ENCODE peak calls at places on chromosomes 6 and 20, in six cellular contexts. I is ascending aorta; P is heart left ventricle; N is IMR-90; Z is effector memory CD4-positive, alpha-beta T cell; W is GM23248. G is an unnamed sample.

GRCh38 chr6:11971154-11971553 is 41.0 kb upstream of the HIVEP1 start:
- DNase-seq in Z (no peak), P (no peak), N (peak; percentile 94), I (no peak), W (peak; percentile 88), G (no peak)

GRCh38 chr6:3297909-3298308 is 39.2 kb downstream of the PSMG4 start:
- DNase-seq in Z (no peak), P (no peak), N (no peak), I (no peak), W (no peak), G (no peak)

GRCh38 chr6:26172496-26172958 is 85.3 kb downstream of the HFE start:
- DNase-seq in Z (peak; percentile 25), W (peak; percentile 68), P (no peak), I (no peak), N (peak; percentile 46), G (peak; percentile 64)

GRCh38 chr20:50519036-50519780 is 9.0 kb downstream of the PTPN1 start:
- DNase-seq in P (no peak), N (no peak), W (no peak), Z (no peak), I (no peak), G (no peak)

GRCh38 chr6:29917843-29918242 is 24.5 kb upstream of the HLA-A start:
- DNase-seq in Z (no peak), W (no peak), P (no peak), N (no peak), I (no peak), G (no peak)

GRCh38 chr6:1062786-1063545 is 248.9 kb upstream of the FOXQ1 start:
- DNase-seq in P (no peak), I (no peak), Z (no peak), W (peak; percentile 9), N (peak; percentile 30), G (no peak)

GRCh38 chr6:84546427-84546914 is 217.9 kb downstream of the TBX18 start:
- DNase-seq in N (no peak), I (no peak), Z (no peak), P (no peak), W (peak; percentile 80), G (no peak)

GRCh38 chr6:72624557-72625160 is 2.8 kb downstream of the KCNQ5 start:
- DNase-seq in N (peak; percentile 27), W (peak; percentile 63), Z (no peak), I (no peak), P (no peak), G (no peak)

GRCh38 chr6:5617179-5617578 is 355.9 kb downstream of the FARS2 start:
- DNase-seq in W (no peak), P (no peak), N (no peak), I (no peak), Z (no peak), G (no peak)

GRCh38 chr20:1322511-1323245 is 6.3 kb downstream of the SDCBP2 start:
- DNase-seq in I (peak; percentile 81), Z (no peak), P (peak; percentile 62), W (peak; percentile 98), N (peak; percentile 99), G (no peak)

GRCh38 chr20:10476319-10476724 is 41.2 kb downstream of the SLX4IP start:
- DNase-seq in P (no peak), Z (no peak), W (peak; percentile 60), N (peak; percentile 51), I (no peak), G (no peak)

GRCh38 chr6:87522686-87523085 is 49.9 kb downstream of the SLC35A1 start:
- DNase-seq in Z (no peak), W (no peak), I (no peak), P (no peak), N (peak; percentile 73), G (no peak)

GRCh38 chr20:43955244-43956191 is 40.9 kb downstream of the TOX2 start:
- DNase-seq in W (peak; percentile 97), I (no peak), Z (peak; percentile 11), P (no peak), N (peak; percentile 92), G (peak; percentile 8)

GRCh38 chr6:157535354-157536217 is 154.6 kb downstream of the ZDHHC14 start:
- DNase-seq in I (no peak), P (no peak), W (peak; percentile 77), N (peak; percentile 80), Z (no peak), G (no peak)

GRCh38 chr6:141309295-141309694 is 823.4 kb upstream of the GJE1 start:
- DNase-seq in I (no peak), Z (no peak), N (no peak), W (no peak), P (no peak), G (no peak)

GRCh38 chr6:105474234-105474633 is 71.4 kb upstream of the PREP start:
- DNase-seq in Z (no peak), N (no peak), W (peak; percentile 15), P (no peak), I (no peak), G (no peak)

GRCh38 chr6:79077680-79078056 is 386 bp downstream of the PHIP start:
- DNase-seq in P (no peak), Z (peak; percentile 50), I (no peak), N (no peak), W (peak; percentile 64), G (no peak)

GRCh38 chr6:189676-190075 is 102.6 kb upstream of the DUSP22 start:
- DNase-seq in P (no peak), I (no peak), W (no peak), Z (no peak), N (no peak), G (no peak)

GRCh38 chr6:156557269-156557885 is 219.8 kb upstream of the ARID1B start:
- DNase-seq in I (no peak), Z (no peak), P (peak; percentile 30), W (peak; percentile 44), N (peak; percentile 28), G (no peak)

GRCh38 chr6:82840571-82840970 is 225.1 kb downstream of the UBE3D start:
- DNase-seq in Z (no peak), I (no peak), W (no peak), P (no peak), N (peak; percentile 2), G (no peak)

GRCh38 chr6:33277663-33278391 is 904 bp downstream of the B3GALT4 start:
- DNase-seq in P (no peak), W (peak; percentile 19), I (no peak), N (no peak), Z (no peak), G (peak; percentile 34)

GRCh38 chr6:136387316-136387715 is 97.7 kb upstream of the BCLAF1 start:
- DNase-seq in P (no peak), I (no peak), Z (no peak), N (no peak), W (no peak), G (no peak)
- H3K36me3 ChIP-seq in P (no peaks in the 10 kb centered on the region), I (no peaks in the 10 kb centered on the region), Z (no peaks in the 10 kb centered on the region), N (no peaks in the 10 kb centered on the region), W (no peaks in the 10 kb centered on the region), G (no peaks in the 10 kb centered on the region)

GRCh38 chr6:151044465-151045441 is 179.3 kb downstream of the MTHFD1L start:
- DNase-seq in W (no peak), N (peak; percentile 93), Z (no peak), P (peak; percentile 67), I (peak; percentile 86), G (no peak)

GRCh38 chr6:151041686-151042085 is 176.2 kb downstream of the MTHFD1L start:
- DNase-seq in N (no peak), W (no peak), I (no peak), P (no peak), Z (no peak), G (no peak)

GRCh38 chr6:151038616-151039015 is 173.1 kb downstream of the MTHFD1L start:
- DNase-seq in I (peak; percentile 57), P (no peak), W (no peak), N (no peak), Z (no peak), G (no peak)

DNA sequence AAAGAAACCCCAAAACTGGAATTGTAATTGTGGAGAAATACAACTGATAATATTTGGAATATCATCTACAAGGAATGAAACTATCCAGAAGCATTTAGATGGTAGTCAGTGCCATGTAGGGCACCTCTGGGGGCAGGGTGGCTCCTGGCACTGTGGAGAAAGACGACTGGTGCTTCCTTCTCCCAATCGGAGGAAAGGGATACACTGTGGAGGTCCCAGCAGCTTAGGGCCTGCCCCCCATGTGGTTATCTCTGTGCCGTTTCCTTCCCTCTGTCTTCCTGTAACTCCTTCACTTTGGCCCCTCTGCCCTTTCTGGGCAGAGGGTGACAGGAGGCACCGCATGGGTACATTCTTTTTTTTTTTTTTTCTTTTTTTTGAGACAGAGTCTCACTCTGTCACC is 178.4 kb downstream of the MTHFD1L start:
- DNase-seq in P (no peak), I (peak; percentile 55), Z (no peak), N (no peak), W (no peak), G (no peak)
- H3K27ac ChIP-seq in P (peak overlapping the region; percentile 65), I (peak overlapping the region; percentile 83), Z (no peak overlapping the region), N (peak overlapping the region; percentile 74), W (no peak overlapping the region), G (no peak overlapping the region)

GRCh38 chr6:151240036-151240685 is 394 bp downstream of the AKAP12 start:
- DNase-seq in W (peak; percentile 79), Z (no peak), P (peak; percentile 82), N (peak; percentile 64), I (peak; percentile 90), G (no peak)

GRCh38 chr6:151239603-151240035 is at the start of gene AKAP12:
- DNase-seq in W (peak; percentile 54), Z (no peak), I (peak; percentile 83), P (peak; percentile 23), N (peak; percentile 45), G (no peak)

GRCh38 chr6:151242420-151242841 is 2.7 kb downstream of the AKAP12 start:
- DNase-seq in N (no peak), W (no peak), I (no peak), P (no peak), Z (no peak), G (no peak)

GRCh38 chr6:151240861-151241642 is 1.3 kb downstream of the AKAP12 start:
- DNase-seq in P (peak; percentile 16), Z (no peak), W (peak; percentile 72), I (peak; percentile 76), N (peak; percentile 73), G (no peak)

GRCh38 chr6:151241853-151242252 is 2.1 kb downstream of the AKAP12 start:
- DNase-seq in W (no peak), P (no peak), N (no peak), Z (no peak), I (no peak), G (no peak)
- H3K4me3 ChIP-seq in W (peak overlapping the region; percentile 80), P (peak overlapping the region; percentile 80), N (peak overlapping the region; percentile 69), Z (no peak overlapping the region), I (peak overlapping the region; percentile 64), G (no peak overlapping the region)

GRCh38 chr6:121506761-121507754 is 71.6 kb downstream of the GJA1 start:
- DNase-seq in Z (no peak), N (peak; percentile 85), P (no peak), W (peak; percentile 63), I (no peak), G (no peak)
- H3K36me3 ChIP-seq in Z (no peaks in the 10 kb centered on the region), N (no peaks in the 10 kb centered on the region), P (no peaks in the 10 kb centered on the region), W (no peaks in the 10 kb centered on the region), I (no peaks in the 10 kb centered on the region), G (no peaks in the 10 kb centered on the region)

GRCh38 chr6:149405823-149406765 is 6.0 kb downstream of the SUMO4 start:
- DNase-seq in I (no peak), N (peak; percentile 51), P (no peak), W (peak; percentile 63), Z (no peak), G (no peak)
- H3K27ac ChIP-seq in I (no peak overlapping the region), N (no peak overlapping the region), P (no peak overlapping the region), W (no peak overlapping the region), Z (no peak overlapping the region), G (no peak overlapping the region)